ENCODE peak calls at places on chromosomes 12 and 14, in four cellular contexts. One of them, this sample, is unnamed.

GRCh38 chr14:23384364-23385080 is 7.7 kb downstream of the CMTM5 start:
- DNase-seq in fibroblast of lung: no peak
- DNase-seq in foreskin fibroblast: no peak
- DNase-seq in tibial artery: no peak
- DNase-seq in this sample: no peak

GRCh38 chr12:117098361-117099217 is 627 bp downstream of the TESC start:
- DNase-seq in tibial artery: no peak
- DNase-seq in fibroblast of lung: no peak
- DNase-seq in foreskin fibroblast: no peak
- DNase-seq in this sample: no peak

GRCh38 chr12:106255493-106255892 is 7.7 kb upstream of the CKAP4 start:
- DNase-seq in tibial artery: no peak
- DNase-seq in fibroblast of lung: no peak
- DNase-seq in foreskin fibroblast: no peak
- DNase-seq in this sample: no peak

GRCh38 chr14:99754141-99755067 is 38.8 kb upstream of the EML1 start:
- DNase-seq in foreskin fibroblast: peak
- DNase-seq in tibial artery: peak
- DNase-seq in fibroblast of lung: peak
- DNase-seq in this sample: peak

GRCh38 chr14:47186491-47186890 is 488.9 kb downstream of the MDGA2 start:
- DNase-seq in tibial artery: no peak
- DNase-seq in fibroblast of lung: peak
- DNase-seq in foreskin fibroblast: no peak
- DNase-seq in this sample: peak

GRCh38 chr12:82359115-82359478 is 768 bp downstream of the METTL25 start:
- DNase-seq in tibial artery: no peak
- DNase-seq in fibroblast of lung: peak
- DNase-seq in foreskin fibroblast: peak
- DNase-seq in this sample: no peak

GRCh38 chr12:54404061-54405004 is 14.7 kb downstream of the ITGA5 start:
- DNase-seq in tibial artery: no peak
- DNase-seq in fibroblast of lung: peak
- DNase-seq in foreskin fibroblast: peak
- DNase-seq in this sample: no peak

GRCh38 chr14:100221419-100222218 is 17.3 kb upstream of the YY1 start:
- DNase-seq in fibroblast of lung: peak
- DNase-seq in foreskin fibroblast: peak
- DNase-seq in tibial artery: no peak
- DNase-seq in this sample: no peak

GRCh38 chr14:61838661-61839060 is 76.4 kb downstream of the SNAPC1 start:
- DNase-seq in fibroblast of lung: no peak
- DNase-seq in foreskin fibroblast: peak
- DNase-seq in tibial artery: no peak
- DNase-seq in this sample: no peak

GRCh38 chr14:101032433-101032832 is 128.9 kb upstream of the RTL1 start:
- DNase-seq in fibroblast of lung: no peak
- DNase-seq in foreskin fibroblast: no peak
- DNase-seq in tibial artery: no peak
- DNase-seq in this sample: no peak

GRCh38 chr14:93960108-93960475 is 16.3 kb downstream of the ASB2 start:
- DNase-seq in fibroblast of lung: peak
- DNase-seq in foreskin fibroblast: no peak
- DNase-seq in tibial artery: no peak
- DNase-seq in this sample: no peak

GRCh38 chr12:132924356-132924755 is 31.8 kb downstream of the ZNF605 start:
- DNase-seq in fibroblast of lung: no peak
- DNase-seq in tibial artery: no peak
- DNase-seq in foreskin fibroblast: no peak
- DNase-seq in this sample: no peak

GRCh38 chr12:10540776-10541205 is 35.1 kb downstream of the EIF2S3B start:
- DNase-seq in foreskin fibroblast: peak
- DNase-seq in fibroblast of lung: peak
- DNase-seq in tibial artery: no peak
- DNase-seq in this sample: peak

GRCh38 chr14:105532735-105533141 is 6.4 kb downstream of the TMEM121 start:
- DNase-seq in foreskin fibroblast: peak
- DNase-seq in tibial artery: peak
- DNase-seq in fibroblast of lung: peak
- DNase-seq in this sample: no peak

GRCh38 chr14:79514700-79515099 is 696.6 kb downstream of the DIO2 start:
- DNase-seq in tibial artery: no peak
- DNase-seq in fibroblast of lung: peak
- DNase-seq in foreskin fibroblast: peak
- DNase-seq in this sample: peak

GRCh38 chr14:100147181-100147631 is 12.2 kb downstream of the DEGS2 start:
- DNase-seq in tibial artery: no peak
- DNase-seq in fibroblast of lung: no peak
- DNase-seq in foreskin fibroblast: no peak
- DNase-seq in this sample: no peak

GRCh38 chr12:107486140-107486892 is 199.3 kb upstream of the PWP1 start:
- DNase-seq in fibroblast of lung: no peak
- DNase-seq in foreskin fibroblast: no peak
- DNase-seq in tibial artery: no peak
- DNase-seq in this sample: no peak

GRCh38 chr14:54783660-54784015 is 119.0 kb downstream of the GCH1 start:
- DNase-seq in tibial artery: peak
- DNase-seq in foreskin fibroblast: no peak
- DNase-seq in fibroblast of lung: no peak
- DNase-seq in this sample: no peak

GRCh38 chr12:74317078-74317581 is 220.5 kb upstream of the ATXN7L3B start:
- DNase-seq in fibroblast of lung: peak
- DNase-seq in tibial artery: no peak
- DNase-seq in foreskin fibroblast: peak
- DNase-seq in this sample: peak
- TF ChIP-seq CTCF in fibroblast of lung: no peak
- TF ChIP-seq CTCF in tibial artery: no peak
- TF ChIP-seq CTCF in foreskin fibroblast: no peak
- TF ChIP-seq CTCF in this sample: peak

GRCh38 chr12:94674835-94675234 is 24.5 kb upstream of the TMCC3 start:
- DNase-seq in foreskin fibroblast: no peak
- DNase-seq in tibial artery: peak
- DNase-seq in fibroblast of lung: no peak
- DNase-seq in this sample: no peak
- TF ChIP-seq CTCF in foreskin fibroblast: no peak
- TF ChIP-seq CTCF in tibial artery: no peak
- TF ChIP-seq CTCF in fibroblast of lung: no peak
- TF ChIP-seq CTCF in this sample: no peak

DNA sequence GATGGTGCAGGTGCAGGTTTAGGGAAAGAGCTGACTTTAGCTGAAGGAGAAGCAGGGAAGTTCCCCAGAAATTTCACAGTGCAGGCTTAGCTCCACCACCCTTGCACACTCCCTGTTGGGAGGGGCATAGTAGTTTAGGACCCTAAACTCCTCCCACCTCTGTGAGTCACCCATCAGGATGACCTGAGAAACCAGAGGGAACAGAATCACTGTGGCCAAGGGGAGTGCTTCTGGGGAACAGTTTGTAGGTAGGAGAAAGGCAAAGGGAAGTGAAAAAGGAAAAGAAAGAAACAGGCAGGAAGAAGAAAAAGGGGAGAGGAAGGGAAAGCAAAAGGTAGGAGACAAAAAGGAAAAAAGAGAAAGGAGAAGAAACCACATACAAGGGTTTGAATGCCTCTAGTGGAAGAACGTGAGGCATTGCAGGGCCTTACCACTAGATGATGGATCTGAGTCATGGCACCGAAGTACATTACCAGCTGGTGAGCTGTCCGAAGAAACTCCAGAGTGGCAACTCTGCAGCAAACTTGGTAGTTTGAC is 404.2 kb downstream of the SLC6A15 start:
- DNase-seq in tibial artery: no peak
- DNase-seq in foreskin fibroblast: peak
- DNase-seq in fibroblast of lung: peak
- DNase-seq in this sample: peak
- TF ChIP-seq CTCF in tibial artery: peak
- TF ChIP-seq CTCF in foreskin fibroblast: peak
- TF ChIP-seq CTCF in fibroblast of lung: peak
- TF ChIP-seq CTCF in this sample: peak

GRCh38 chr12:73514672-73515071 is 1023.0 kb upstream of the ATXN7L3B start:
- DNase-seq in tibial artery: no peak
- DNase-seq in foreskin fibroblast: no peak
- DNase-seq in fibroblast of lung: no peak
- DNase-seq in this sample: no peak
- TF ChIP-seq CTCF in tibial artery: no peak
- TF ChIP-seq CTCF in foreskin fibroblast: no peak
- TF ChIP-seq CTCF in fibroblast of lung: no peak
- TF ChIP-seq CTCF in this sample: peak

DNA sequence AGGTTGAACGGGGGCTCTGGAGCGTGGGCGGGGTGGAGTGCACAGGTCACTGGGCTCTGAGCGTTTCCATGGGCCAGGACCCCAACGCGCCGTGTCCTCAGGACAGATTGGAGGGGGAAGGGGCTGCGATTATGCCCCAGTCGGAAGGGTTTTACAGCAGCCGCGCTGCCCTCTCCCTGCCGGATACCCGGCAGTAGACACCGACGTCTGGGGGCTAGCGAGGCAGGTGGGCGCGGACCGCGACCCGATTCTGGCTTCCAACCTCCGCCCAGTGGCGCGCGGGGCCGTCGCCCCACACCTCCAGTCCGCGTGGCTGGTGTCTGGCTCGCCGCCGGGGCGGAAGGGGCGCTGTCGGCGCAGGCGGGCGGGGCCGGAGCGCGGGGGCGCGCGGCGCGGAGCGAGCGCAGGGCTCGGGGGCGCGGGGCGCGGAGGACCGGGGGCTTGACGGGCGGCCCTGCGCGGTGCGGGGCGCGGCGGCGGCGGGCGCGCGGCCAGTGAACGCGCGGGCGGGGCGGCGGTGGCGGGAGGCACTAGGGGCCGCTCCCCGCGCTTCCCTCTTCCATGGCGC is 2.4 kb upstream of the KIF26A start:
- DNase-seq in foreskin fibroblast: no peak
- DNase-seq in tibial artery: peak
- DNase-seq in fibroblast of lung: no peak
- DNase-seq in this sample: no peak
- TF ChIP-seq CTCF in foreskin fibroblast: no peak
- TF ChIP-seq CTCF in tibial artery: no peak
- TF ChIP-seq CTCF in fibroblast of lung: no peak
- TF ChIP-seq CTCF in this sample: no peak

GRCh38 chr14:75140620-75141019 is 13.8 kb upstream of the NEK9 start:
- DNase-seq in tibial artery: no peak
- DNase-seq in foreskin fibroblast: no peak
- DNase-seq in fibroblast of lung: no peak
- DNase-seq in this sample: no peak
- TF ChIP-seq CTCF in tibial artery: no peak
- TF ChIP-seq CTCF in foreskin fibroblast: no peak
- TF ChIP-seq CTCF in fibroblast of lung: no peak
- TF ChIP-seq CTCF in this sample: no peak

This sample was measured in foreskin keratinocyte.